ENCODE peak calls at places on chromosome 21, in eight cellular contexts. D is AG09319; U is stomach; Q is EL; H is AG10803; P is CD4-positive, alpha-beta memory T cell; I is HTR-8/SVneo; T is fibroblast of gingiva. O is an unnamed sample.

GRCh38 chr21:28518620-28519019 is 474.1 kb downstream of the LTN1 start:
- DNase-seq in I (no peak), U (no peak), P (no peak), D (no peak), T (no peak), H (no peak), Q (peak), O (no peak)

GRCh38 chr21:16198546-16198945 is 468.8 kb downstream of the USP25 start:
- DNase-seq in H (peak), D (no peak), I (no peak), U (no peak), P (no peak), T (no peak), Q (no peak), O (no peak)

GRCh38 chr21:37505963-37506362 is 139.4 kb downstream of the DYRK1A start:
- DNase-seq in Q (no peak), U (no peak), T (no peak), P (no peak), H (no peak), I (no peak), D (no peak), O (no peak)

GRCh38 chr21:31772674-31773555 is 41.0 kb upstream of the SCAF4 start:
- DNase-seq in P (no peak), Q (no peak), H (no peak), I (no peak), T (no peak), U (no peak), D (no peak), O (no peak)

GRCh38 chr21:36910581-36911307 is 55.7 kb downstream of the HLCS start:
- DNase-seq in U (no peak), H (peak), T (peak), P (no peak), D (peak), Q (peak), I (peak), O (no peak)

GRCh38 chr21:27261676-27262075 is 294.8 kb upstream of the ADAMTS5 start:
- DNase-seq in D (no peak), H (peak), P (no peak), U (no peak), Q (no peak), T (no peak), I (no peak), O (no peak)

GRCh38 chr21:16579538-16579937 is 849.8 kb downstream of the USP25 start:
- DNase-seq in D (no peak), T (peak), H (peak), I (no peak), P (no peak), Q (no peak), U (no peak), O (peak)

GRCh38 chr21:39637197-39637970 is 24.6 kb downstream of the B3GALT5 start:
- DNase-seq in U (no peak), T (no peak), P (no peak), Q (no peak), H (no peak), D (no peak), I (no peak), O (no peak)

GRCh38 chr21:39156024-39156423 is 27.2 kb downstream of the PSMG1 start:
- DNase-seq in T (no peak), D (no peak), I (no peak), Q (peak), H (no peak), U (no peak), P (no peak), O (no peak)

GRCh38 chr21:34771512-34772028 is 102.8 kb downstream of the CLIC6 start:
- DNase-seq in P (no peak), H (peak), I (peak), D (no peak), Q (peak), T (peak), U (no peak), O (no peak)

GRCh38 chr21:17782051-17782450 is 37.1 kb downstream of the C21orf91 start:
- DNase-seq in U (no peak), I (no peak), Q (no peak), H (no peak), D (no peak), P (peak), T (no peak), O (no peak)

GRCh38 chr21:36113647-36114428 is 21.0 kb upstream of the CBR3 start:
- DNase-seq in U (peak), P (peak), Q (no peak), D (no peak), T (no peak), I (no peak), H (no peak), O (no peak)

GRCh38 chr21:34909492-34910292 is 139.4 kb downstream of the RUNX1 start:
- DNase-seq in I (no peak), D (no peak), P (no peak), T (no peak), H (peak), Q (no peak), U (no peak), O (no peak)

GRCh38 chr21:35475768-35476167 is 426.7 kb upstream of the RUNX1 start:
- DNase-seq in D (peak), I (peak), H (peak), P (no peak), T (peak), Q (peak), U (no peak), O (no peak)

GRCh38 chr21:34369741-34370140 is 5.6 kb upstream of the SMIM11 start:
- DNase-seq in U (no peak), T (no peak), H (no peak), Q (no peak), D (no peak), I (no peak), P (no peak), O (no peak)

GRCh38 chr21:45357436-45358260 is 47.3 kb upstream of the COL18A1 start:
- DNase-seq in P (no peak), U (peak), D (no peak), H (peak), Q (no peak), I (no peak), T (peak), O (no peak)

GRCh38 chr21:42021751-42022430 is 11.7 kb upstream of the ZBTB21 start:
- DNase-seq in H (no peak), I (no peak), T (no peak), Q (no peak), P (no peak), D (no peak), U (no peak), O (no peak)

GRCh38 chr21:45983981-45984551 is 2.5 kb downstream of the COL6A1 start:
- DNase-seq in U (no peak), P (no peak), T (peak), H (peak), I (no peak), Q (no peak), D (no peak), O (peak)

GRCh38 chr21:29753216-29753615 is 186.6 kb downstream of the GRIK1 start:
- DNase-seq in Q (no peak), H (no peak), P (no peak), D (no peak), I (no peak), T (peak), U (no peak), O (no peak)

GRCh38 chr21:37936010-37936785 is 19.9 kb upstream of the KCNJ6 start:
- DNase-seq in U (no peak), D (no peak), T (no peak), I (no peak), H (no peak), Q (no peak), P (no peak), O (no peak)

GRCh38 chr21:31326478-31327247 is 17.4 kb downstream of the TIAM1 start:
- DNase-seq in P (peak), I (no peak), D (no peak), Q (peak), T (no peak), U (no peak), H (peak), O (no peak)

GRCh38 chr21:15066231-15066577 is 1.4 kb upstream of the NRIP1 start:
- DNase-seq in T (no peak), Q (no peak), I (no peak), U (no peak), D (no peak), P (no peak), H (no peak), O (no peak)

GRCh38 chr21:34513109-34513675 is 1.2 kb upstream of the KCNE1 start:
- DNase-seq in I (no peak), U (no peak), Q (no peak), H (no peak), D (no peak), P (no peak), T (no peak), O (no peak)

GRCh38 chr21:18661842-18662241 is 258.3 kb upstream of the TMPRSS15 start:
- DNase-seq in U (no peak), D (no peak), Q (no peak), P (no peak), I (no peak), H (no peak), T (no peak), O (no peak)

O was measured in NCI-H1105.